ENCODE peak calls at places on chromosome 6, in ten cellular contexts. I is memory B cell; Q is RPMI8226; U is naive thymus-derived CD8-positive, alpha-beta T cell; A is stimulated activated effector memory CD8-positive, alpha-beta T cell treated with anti-CD3 and anti-CD28 coated beads, Interleukin-12 subunit alpha, Interleukin-12 subunit beta, amount 100 ng/mL, for 72 hours; Y is nephron progenitor cell; R is Kasumi-1; V is stimulated activated CD4-positive, alpha-beta T cell treated with anti-CD3 and anti-CD28 coated beads, Interleukin-15, amount 100 ng/mL, for 1 hour; O is Panc1; M is effector memory CD4-positive, alpha-beta T cell. K is an unnamed sample.

GRCh38 chr6:143339223-143339622 is 111.3 kb downstream of the ADAT2 start:
- DNase-seq in I (no peak), O (no peak), M (no peak), R (no peak), U (no peak), Y (no peak), V (no peak), A (no peak), Q (no peak), K (no peak)

GRCh38 chr6:44008821-44009370 is 118.4 kb downstream of the MRPL14 start:
- DNase-seq in Y (no peak), M (no peak), I (no peak), V (no peak), U (no peak), Q (no peak), A (no peak), O (no peak), R (no peak), K (no peak)

GRCh38 chr6:57063847-57064246 is 17.4 kb downstream of the KIAA1586 start:
- DNase-seq in I (no peak), Y (no peak), A (no peak), U (no peak), M (no peak), Q (no peak), R (no peak), O (no peak), V (no peak), K (no peak)

GRCh38 chr6:41561386-41561785 is 15.2 kb downstream of the FOXP4 start:
- DNase-seq in I (no peak), Y (no peak), U (no peak), O (no peak), A (no peak), V (no peak), M (no peak), Q (no peak), R (no peak), K (no peak)

GRCh38 chr6:168599769-168600330 is 158.9 kb downstream of the SMOC2 start:
- DNase-seq in R (no peak), Q (no peak), V (no peak), U (no peak), A (no peak), I (no peak), M (no peak), O (no peak), Y (no peak), K (no peak)

GRCh38 chr6:144360401-144360800 is 75.3 kb downstream of the UTRN start:
- DNase-seq in Y (no peak), Q (no peak), A (no peak), O (no peak), R (no peak), I (no peak), V (no peak), M (no peak), U (no peak), K (no peak)

GRCh38 chr6:37459981-37460800 is 27.2 kb downstream of the CMTR1 start:
- DNase-seq in O (no peak), R (no peak), V (no peak), M (no peak), I (no peak), U (no peak), A (no peak), Y (no peak), Q (no peak), K (peak)

GRCh38 chr6:128724738-128725137 is 158.2 kb upstream of the LAMA2 start:
- DNase-seq in A (no peak), Q (no peak), O (no peak), I (no peak), U (no peak), Y (no peak), R (no peak), V (no peak), M (no peak), K (no peak)

GRCh38 chr6:87832025-87832825 is 130.2 kb upstream of the AKIRIN2 start:
- DNase-seq in Y (no peak), R (peak), A (peak), I (peak), Q (peak), V (no peak), U (no peak), O (no peak), M (no peak), K (no peak)

GRCh38 chr6:43454290-43455033 is 886 bp downstream of the DLK2 start:
- DNase-seq in U (peak), I (peak), Q (peak), Y (peak), R (peak), M (peak), O (no peak), A (peak), V (peak), K (no peak)

GRCh38 chr6:56259682-56260081 is 12.3 kb upstream of the COL21A1 start:
- DNase-seq in V (no peak), O (no peak), I (no peak), A (no peak), M (no peak), R (peak), Q (no peak), Y (no peak), U (no peak), K (peak)

GRCh38 chr6:2378891-2379652 is 133.7 kb upstream of the GMDS start:
- DNase-seq in U (no peak), V (no peak), Q (no peak), A (no peak), O (no peak), R (no peak), I (no peak), M (no peak), Y (no peak), K (no peak)

GRCh38 chr6:20142866-20143265 is 69.4 kb downstream of the MBOAT1 start:
- DNase-seq in I (no peak), V (no peak), Q (no peak), A (no peak), M (no peak), O (no peak), R (no peak), Y (no peak), U (no peak), K (no peak)

GRCh38 chr6:30837870-30838269 is 46.4 kb upstream of the DDR1 start:
- DNase-seq in Y (no peak), O (no peak), V (no peak), Q (peak), R (no peak), A (no peak), I (no peak), M (no peak), U (no peak), K (peak)

GRCh38 chr6:39792501-39793450 is 600 bp downstream of the DAAM2 start:
- DNase-seq in Q (no peak), U (no peak), A (no peak), M (no peak), R (no peak), I (no peak), O (no peak), V (no peak), Y (peak), K (no peak)

GRCh38 chr6:168157272-168158007 is 78.4 kb upstream of the FRMD1 start:
- DNase-seq in M (no peak), R (no peak), Q (no peak), V (no peak), O (peak), Y (peak), U (no peak), I (no peak), A (peak), K (no peak)

GRCh38 chr6:63351995-63352586 is 32.3 kb upstream of the LGSN start:
- DNase-seq in I (no peak), Y (no peak), Q (peak), U (no peak), M (no peak), R (peak), A (no peak), O (peak), V (no peak), K (peak)

GRCh38 chr6:139855741-139856206 is 481.3 kb upstream of the CITED2 start:
- DNase-seq in I (no peak), U (no peak), R (no peak), V (no peak), M (no peak), Y (no peak), O (no peak), A (no peak), Q (no peak), K (no peak)